ENCODE peak calls at places on chromosomes 7 and 10, in five cellular contexts. One of them, this sample, is unnamed.

GRCh38 chr7:108293190-108293612 is 163.0 kb downstream of the NRCAM start:
- DNase-seq in A549: no peak
- DNase-seq in K562: no peak
- DNase-seq in endothelial cell of umbilical vein: peak
- DNase-seq in GM12878: no peak
- DNase-seq in this sample: no peak

GRCh38 chr7:126449621-126450268 is 803.0 kb downstream of the GRM8 start:
- DNase-seq in A549: no peak
- DNase-seq in K562: no peak
- DNase-seq in endothelial cell of umbilical vein: no peak
- DNase-seq in GM12878: no peak
- DNase-seq in this sample: no peak

GRCh38 chr10:75294518-75294865 is 58.7 kb upstream of the COMTD1 start:
- DNase-seq in A549: peak
- DNase-seq in K562: no peak
- DNase-seq in endothelial cell of umbilical vein: peak
- DNase-seq in GM12878: no peak
- DNase-seq in this sample: no peak

GRCh38 chr7:76333388-76334101 is 25.2 kb downstream of the YWHAG start:
- DNase-seq in A549: no peak
- DNase-seq in K562: no peak
- DNase-seq in endothelial cell of umbilical vein: no peak
- DNase-seq in GM12878: no peak
- DNase-seq in this sample: no peak

GRCh38 chr10:86265236-86265876 is 101.2 kb downstream of the GRID1 start:
- DNase-seq in A549: no peak
- DNase-seq in K562: no peak
- DNase-seq in endothelial cell of umbilical vein: no peak
- DNase-seq in GM12878: no peak
- DNase-seq in this sample: no peak

GRCh38 chr10:88091490-88092061 is 228.2 kb downstream of the PTEN start:
- DNase-seq in A549: no peak
- DNase-seq in K562: no peak
- DNase-seq in endothelial cell of umbilical vein: no peak
- DNase-seq in GM12878: peak
- DNase-seq in this sample: peak

GRCh38 chr10:31664803-31665202 is 263.8 kb downstream of the ARHGAP12 start:
- DNase-seq in A549: no peak
- DNase-seq in K562: no peak
- DNase-seq in endothelial cell of umbilical vein: no peak
- DNase-seq in GM12878: no peak
- DNase-seq in this sample: no peak

GRCh38 chr10:49534670-49535381 is 4.1 kb downstream of the ERCC6 start:
- DNase-seq in A549: no peak
- DNase-seq in K562: no peak
- DNase-seq in endothelial cell of umbilical vein: peak
- DNase-seq in GM12878: peak
- DNase-seq in this sample: peak

GRCh38 chr10:73823391-73823790 is 12.0 kb upstream of the NDST2 start:
- DNase-seq in A549: no peak
- DNase-seq in K562: no peak
- DNase-seq in endothelial cell of umbilical vein: no peak
- DNase-seq in GM12878: no peak
- DNase-seq in this sample: no peak

GRCh38 chr10:73824146-73824725 is 12.8 kb upstream of the NDST2 start:
- DNase-seq in A549: no peak
- DNase-seq in K562: no peak
- DNase-seq in endothelial cell of umbilical vein: no peak
- DNase-seq in GM12878: no peak
- DNase-seq in this sample: no peak

GRCh38 chr10:73827346-73828089 is 16.1 kb upstream of the NDST2 start:
- DNase-seq in A549: no peak
- DNase-seq in K562: no peak
- DNase-seq in endothelial cell of umbilical vein: no peak
- DNase-seq in GM12878: no peak
- DNase-seq in this sample: no peak

GRCh38 chr10:73828166-73828565 is 16.8 kb upstream of the NDST2 start:
- DNase-seq in A549: no peak
- DNase-seq in K562: no peak
- DNase-seq in endothelial cell of umbilical vein: no peak
- DNase-seq in GM12878: no peak
- DNase-seq in this sample: no peak
- TF ChIP-seq MYC in A549: no peak
- TF ChIP-seq MYC in K562: no peak
- TF ChIP-seq MYC in endothelial cell of umbilical vein: no peak
- TF ChIP-seq MYC in GM12878: no peak
- TF ChIP-seq MYC in this sample: no peak

GRCh38 chr7:151191544-151191943 is 4.5 kb upstream of the ASB10 start:
- DNase-seq in A549: no peak
- DNase-seq in K562: peak
- DNase-seq in endothelial cell of umbilical vein: no peak
- DNase-seq in GM12878: no peak
- DNase-seq in this sample: no peak

GRCh38 chr7:151195616-151196450 is 8.8 kb upstream of the ASB10 start:
- DNase-seq in A549: no peak
- DNase-seq in K562: no peak
- DNase-seq in endothelial cell of umbilical vein: no peak
- DNase-seq in GM12878: no peak
- DNase-seq in this sample: no peak

GRCh38 chr7:151193203-151193602 is 6.2 kb upstream of the ASB10 start:
- DNase-seq in A549: no peak
- DNase-seq in K562: no peak
- DNase-seq in endothelial cell of umbilical vein: no peak
- DNase-seq in GM12878: no peak
- DNase-seq in this sample: no peak

GRCh38 chr7:151192002-151192539 is 5.0 kb upstream of the ASB10 start:
- DNase-seq in A549: no peak
- DNase-seq in K562: no peak
- DNase-seq in endothelial cell of umbilical vein: no peak
- DNase-seq in GM12878: no peak
- DNase-seq in this sample: no peak

DNA sequence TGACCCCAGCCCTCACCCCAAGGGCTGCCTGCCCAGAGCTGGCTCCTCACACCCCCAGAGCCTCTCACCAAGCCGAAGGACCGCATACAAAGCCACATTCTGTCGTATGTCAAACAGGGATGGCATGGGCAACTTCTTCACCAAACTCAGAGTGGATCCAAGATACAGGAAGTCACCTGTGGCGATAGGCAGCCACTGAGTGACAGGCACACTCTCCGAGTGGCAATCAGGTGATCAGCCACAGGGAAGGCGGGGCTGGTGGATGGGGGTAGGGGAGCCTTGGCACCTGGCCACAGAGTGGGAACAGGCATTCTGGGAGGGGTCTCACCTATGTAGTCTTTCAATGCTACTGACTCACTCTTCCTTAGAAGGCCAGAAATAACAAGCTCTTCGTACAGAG is 7.1 kb upstream of the ASB10 start:
- DNase-seq in A549: no peak
- DNase-seq in K562: no peak
- DNase-seq in endothelial cell of umbilical vein: no peak
- DNase-seq in GM12878: no peak
- DNase-seq in this sample: no peak
- TF ChIP-seq MYC in A549: no peak
- TF ChIP-seq MYC in K562: no peak
- TF ChIP-seq MYC in endothelial cell of umbilical vein: no peak
- TF ChIP-seq MYC in GM12878: no peak
- TF ChIP-seq MYC in this sample: no peak

GRCh38 chr10:74223755-74224530 is 72.9 kb downstream of the ADK start:
- DNase-seq in A549: peak
- DNase-seq in K562: no peak
- DNase-seq in endothelial cell of umbilical vein: peak
- DNase-seq in GM12878: no peak
- DNase-seq in this sample: no peak
- TF ChIP-seq MYC in A549: no peak
- TF ChIP-seq MYC in K562: no peak
- TF ChIP-seq MYC in endothelial cell of umbilical vein: no peak
- TF ChIP-seq MYC in GM12878: no peak
- TF ChIP-seq MYC in this sample: no peak

DNA sequence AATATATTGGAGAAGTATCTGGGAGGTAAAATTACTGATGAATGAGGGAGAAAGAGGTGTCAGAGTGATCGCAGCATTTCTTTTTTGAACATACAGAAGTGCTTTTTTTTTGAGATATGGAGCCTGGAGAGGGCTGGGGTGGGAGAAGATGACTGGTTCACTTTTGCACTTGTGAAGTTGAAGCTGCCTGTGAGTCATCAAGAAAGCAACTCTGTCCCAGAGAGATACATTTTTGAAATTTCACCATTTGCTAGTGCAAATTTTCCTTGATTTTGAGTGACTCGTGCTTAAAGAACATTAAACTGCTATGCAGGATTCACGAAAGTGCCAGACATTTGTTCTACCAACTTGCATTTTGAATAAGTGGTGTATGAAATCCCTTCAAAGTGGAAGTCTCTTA is 81.8 kb downstream of the ADRA2A start:
- DNase-seq in A549: no peak
- DNase-seq in K562: no peak
- DNase-seq in endothelial cell of umbilical vein: no peak
- DNase-seq in GM12878: no peak
- DNase-seq in this sample: no peak
- TF ChIP-seq MYC in A549: no peak
- TF ChIP-seq MYC in K562: no peak
- TF ChIP-seq MYC in endothelial cell of umbilical vein: no peak
- TF ChIP-seq MYC in GM12878: no peak
- TF ChIP-seq MYC in this sample: no peak